ENCODE peak calls at places on chromosomes 11 and 22, in eight cellular contexts. U is left lung, K is OCI-LY7, Q is endodermal cell, O is breast epithelium, R is neural progenitor cell, N is RWPE1, Y is gastrocnemius medialis. J is an unnamed sample.

GRCh38 chr11:13761712-13762111 is 93.2 kb downstream of the FAR1 start:
- DNase-seq in U (no peak), K (no peak), Q (no peak), O (no peak), R (no peak), N (no peak), Y (no peak), J (no peak)

GRCh38 chr11:114052160-114052559 is 7.4 kb upstream of the ZBTB16 start:
- DNase-seq in U (no peak), K (no peak), Q (no peak), O (no peak), R (no peak), N (peak), Y (no peak), J (no peak)

GRCh38 chr11:86678823-86679222 is 6.4 kb upstream of the ME3 start:
- DNase-seq in U (no peak), K (no peak), Q (peak), O (no peak), R (peak), N (no peak), Y (no peak), J (no peak)

GRCh38 chr22:20080445-20080775 is 369 bp downstream of the DGCR8 start:
- DNase-seq in U (peak), K (peak), Q (peak), O (peak), R (peak), N (peak), Y (peak), J (peak)

GRCh38 chr11:44068180-44068579 is 2.1 kb downstream of the ACCS start:
- DNase-seq in U (no peak), K (no peak), Q (peak), O (no peak), R (no peak), N (no peak), Y (no peak), J (no peak)

GRCh38 chr22:20933910-20934309 is 16.7 kb downstream of the CRKL start:
- DNase-seq in U (no peak), K (no peak), Q (peak), O (no peak), R (no peak), N (no peak), Y (no peak), J (no peak)

GRCh38 chr22:47274196-47274595 is 511.7 kb downstream of the TBC1D22A start:
- DNase-seq in U (no peak), K (no peak), Q (no peak), O (no peak), R (no peak), N (no peak), Y (no peak), J (no peak)

GRCh38 chr22:39138357-39138997 is 14.0 kb downstream of the CBX7 start:
- DNase-seq in U (peak), K (no peak), Q (peak), O (no peak), R (no peak), N (no peak), Y (no peak), J (no peak)

GRCh38 chr11:30730011-30730410 is 143.9 kb upstream of the MPPED2 start:
- DNase-seq in U (no peak), K (no peak), Q (no peak), O (no peak), R (no peak), N (no peak), Y (no peak), J (no peak)

GRCh38 chr22:20080776-20081654 is 974 bp downstream of the DGCR8 start:
- DNase-seq in U (peak), K (peak), Q (peak), O (no peak), R (peak), N (peak), Y (no peak), J (no peak)

GRCh38 chr11:29210426-29210825 is 806.4 kb downstream of the KCNA4 start:
- DNase-seq in U (no peak), K (no peak), Q (no peak), O (no peak), R (no peak), N (no peak), Y (no peak), J (no peak)

GRCh38 chr22:46149493-46149997 is 781 bp upstream of the PPARA start:
- DNase-seq in U (peak), K (peak), Q (peak), O (no peak), R (peak), N (no peak), Y (peak), J (no peak)

GRCh38 chr22:49367016-49367697 is 460.5 kb downstream of the BRD1 start:
- DNase-seq in U (no peak), K (no peak), Q (no peak), O (peak), R (peak), N (no peak), Y (no peak), J (no peak)

GRCh38 chr11:2074266-2074825 is 64.8 kb downstream of the IGF2 start:
- DNase-seq in U (no peak), K (peak), Q (peak), O (no peak), R (peak), N (no peak), Y (no peak), J (no peak)
- TF ChIP-seq CTCF in U (no peak), K (peak), Q (peak), O (no peak), R (peak), N (no peak), Y (no peak), J (no peak)

DNA sequence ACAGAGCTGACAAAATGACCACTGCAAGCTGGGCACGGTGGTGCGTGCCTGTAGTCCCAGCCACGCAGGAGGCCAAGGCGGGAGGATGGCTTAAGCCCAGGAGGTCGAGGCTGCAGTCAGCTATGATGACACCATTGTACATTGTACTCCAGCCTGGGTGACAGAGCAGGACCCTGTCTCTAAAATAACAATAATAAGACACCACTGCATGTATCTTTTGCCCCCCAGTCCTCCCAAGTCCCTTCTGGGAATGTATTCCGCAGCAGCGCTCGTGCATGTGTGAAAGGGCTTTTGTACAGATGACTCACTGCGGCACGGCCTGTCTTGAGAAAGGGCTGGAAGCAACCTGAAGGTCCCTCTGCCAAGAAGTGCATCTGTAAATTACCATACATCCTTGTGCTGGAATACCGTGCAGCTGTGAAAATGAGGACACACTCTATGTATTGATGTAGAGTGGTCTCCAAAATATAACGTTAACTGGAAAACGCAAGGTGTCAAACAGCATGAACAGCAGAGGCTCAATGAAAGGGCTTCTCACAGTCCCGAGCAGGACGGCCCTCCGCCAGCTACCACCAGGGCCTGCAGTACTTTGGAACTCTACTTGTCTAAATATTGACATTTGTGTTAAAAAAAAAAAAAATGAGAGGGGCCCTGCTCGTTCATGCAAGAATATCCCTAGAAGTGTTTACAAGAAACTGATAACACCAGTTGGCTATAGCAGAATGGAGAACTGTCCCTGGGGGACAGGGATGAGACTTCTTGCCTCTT is 9.0 kb upstream of the CDC42EP2 start:
- DNase-seq in U (no peak), K (no peak), Q (no peak), O (no peak), R (no peak), N (no peak), Y (no peak), J (no peak)
- H3K27ac ChIP-seq in U (no peak), K (no peak), Q (no peak), O (no peak), R (no peak), N (peak), Y (no peak), J (peak)

DNA sequence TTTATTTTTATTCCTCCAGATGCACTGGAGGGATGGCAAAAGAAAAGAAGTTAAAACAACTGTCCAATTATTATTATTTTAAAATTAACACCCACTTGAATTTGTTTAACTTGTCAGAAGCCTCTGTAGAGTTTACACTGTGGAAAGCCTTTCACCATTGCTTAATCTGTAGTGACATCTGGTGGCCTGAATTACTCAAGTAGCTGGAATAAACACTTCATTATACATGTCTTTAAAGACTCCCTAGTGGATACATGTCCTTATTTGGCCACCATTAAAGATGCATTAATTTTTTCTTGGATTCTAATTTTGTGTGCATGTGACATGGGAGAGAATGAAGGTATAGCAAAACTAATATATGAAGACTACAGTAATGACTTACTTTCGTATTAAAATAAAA is 1496.5 kb downstream of the FAM181B start:
- DNase-seq in U (no peak), K (peak), Q (no peak), O (no peak), R (peak), N (no peak), Y (no peak), J (no peak)
- TF ChIP-seq CTCF in U (peak), K (peak), Q (peak), O (peak), R (peak), N (peak), Y (no peak), J (no peak)

DNA sequence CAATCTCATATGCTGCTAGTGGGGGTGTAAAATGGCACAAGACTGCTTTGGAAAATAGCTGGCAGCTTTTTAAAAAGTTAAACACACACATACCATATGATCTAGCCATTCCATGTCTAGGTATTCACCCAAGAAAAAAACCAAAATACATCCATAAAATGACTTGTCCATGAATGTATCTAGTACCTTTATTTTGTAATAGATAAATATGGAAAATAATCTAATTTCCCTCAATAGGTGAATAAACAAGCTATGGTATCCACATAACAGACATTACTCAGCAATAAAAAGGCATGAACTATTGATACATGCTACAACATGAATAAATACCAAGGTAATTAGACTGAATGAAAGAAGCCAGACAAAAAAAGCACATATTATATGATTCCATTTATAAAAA is 22.9 kb downstream of the RNF141 start:
- DNase-seq in U (no peak), K (no peak), Q (no peak), O (no peak), R (no peak), N (peak), Y (no peak), J (no peak)
- H3K27ac ChIP-seq in U (no peak), K (no peak), Q (no peak), O (no peak), R (no peak), N (no peak), Y (no peak), J (no peak)

GRCh38 chr11:42410251-42410956 is 901.4 kb upstream of the API5 start:
- DNase-seq in U (no peak), K (peak), Q (no peak), O (no peak), R (no peak), N (no peak), Y (no peak), J (no peak)

DNA sequence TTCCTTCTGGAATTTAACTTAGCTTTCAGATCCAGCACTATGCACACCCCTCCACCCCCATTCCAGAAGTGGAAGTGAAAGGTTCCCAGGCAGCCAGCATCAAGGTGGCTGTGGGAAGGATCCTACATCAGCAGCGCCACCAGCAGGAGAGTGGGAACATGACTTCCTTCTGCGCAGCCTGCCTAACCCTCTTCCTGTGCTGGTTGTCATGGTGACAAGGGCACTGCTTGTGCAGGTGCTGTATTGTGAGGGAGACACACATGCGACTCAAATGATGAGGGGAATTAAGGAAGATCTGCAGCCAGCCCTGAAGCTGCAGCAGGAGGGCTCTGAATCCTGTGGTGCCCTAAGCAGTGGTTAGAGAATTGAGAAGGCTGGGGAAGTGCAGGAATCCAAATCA is 904.4 kb upstream of the API5 start:
- DNase-seq in U (no peak), K (peak), Q (peak), O (no peak), R (peak), N (no peak), Y (no peak), J (no peak)
- TF ChIP-seq CTCF in U (no peak), K (peak), Q (peak), O (no peak), R (peak), N (no peak), Y (no peak), J (no peak)

DNA sequence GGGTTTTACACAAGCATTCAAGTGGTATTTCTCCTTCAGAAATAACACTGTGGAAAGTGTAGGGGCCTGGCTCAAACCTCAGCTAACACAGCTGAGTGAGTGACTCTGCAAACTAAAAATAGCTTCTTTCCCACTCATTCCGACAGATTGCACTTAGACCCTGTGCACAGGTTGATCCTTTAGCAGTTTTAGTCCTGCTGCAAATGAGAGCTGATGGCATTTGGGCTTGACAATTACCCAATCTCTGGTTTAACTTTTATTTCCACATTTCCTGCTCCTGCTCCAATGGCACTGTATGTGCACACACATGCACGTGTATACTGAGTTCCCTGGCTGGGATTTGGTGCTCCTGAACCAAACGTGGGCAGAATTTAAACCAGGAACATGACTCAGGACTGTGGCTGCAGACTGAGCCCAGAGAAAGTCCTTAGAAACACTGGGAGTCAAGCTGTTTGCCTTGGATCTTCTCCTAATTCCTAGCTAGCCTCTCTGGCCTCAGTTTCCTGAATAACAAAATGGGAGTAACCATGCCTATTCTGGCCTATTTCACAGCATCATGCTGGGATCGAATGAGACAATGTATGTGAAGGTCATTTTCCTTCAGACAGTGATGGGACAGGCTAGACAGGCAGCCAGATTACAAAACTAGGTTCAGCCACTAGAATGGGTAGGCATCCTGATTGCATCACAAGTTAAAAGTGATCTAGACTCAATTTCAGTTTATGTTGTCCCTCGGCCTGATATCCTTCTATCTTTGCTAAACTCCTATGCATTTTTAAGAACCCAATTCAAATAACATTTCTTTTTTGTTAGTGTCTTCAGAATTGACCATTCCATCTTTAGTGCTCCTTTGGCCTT is 58.2 kb downstream of the SERGEF start:
- DNase-seq in U (no peak), K (no peak), Q (no peak), O (no peak), R (no peak), N (no peak), Y (peak), J (no peak)
- H3K27ac ChIP-seq in U (no peak), K (no peak), Q (no peak), O (no peak), R (no peak), N (no peak), Y (peak), J (peak)

J was measured in thoracic aorta.